ENCODE peak calls at places on chromosomes 12 and 14, in six cellular contexts. G, J, N, V, F and L are unnamed samples. For H3K27me3 and H3K4me1, the result is how much of the 10 kb centered on the place peaks cover.

GRCh38 chr14:100827140-100827517 is 1.2 kb downstream of the MEG3 start:
- DNase-seq in G (no peak), J (no peak), N (no peak), V (no peak), F (no peak), L (peak)

GRCh38 chr12:114767906-114768697 is 84.1 kb upstream of the TBX3 start:
- DNase-seq in G (no peak), J (no peak), N (no peak), V (no peak), F (no peak), L (no peak)

GRCh38 chr12:91127751-91128150 is 16.5 kb upstream of the LUM start:
- DNase-seq in G (no peak), J (no peak), N (no peak), V (no peak), F (no peak), L (no peak)

GRCh38 chr14:103527408-103528157 is 1.4 kb upstream of the TRMT61A start:
- DNase-seq in G (no peak), J (peak), N (no peak), V (no peak), F (no peak), L (no peak)

GRCh38 chr12:84038241-84038640 is 874.4 kb downstream of the SLC6A15 start:
- DNase-seq in G (no peak), J (no peak), N (no peak), V (no peak), F (peak), L (no peak)

GRCh38 chr14:72550513-72550912 is 343.4 kb downstream of the DPF3 start:
- DNase-seq in G (no peak), J (no peak), N (no peak), V (no peak), F (no peak), L (no peak)

GRCh38 chr12:129909051-129910020 is 5.5 kb upstream of the TMEM132D start:
- DNase-seq in G (no peak), J (no peak), N (no peak), V (no peak), F (no peak), L (no peak)

GRCh38 chr14:72590577-72590976 is 303.3 kb downstream of the DPF3 start:
- DNase-seq in G (no peak), J (no peak), N (no peak), V (peak), F (no peak), L (no peak)

GRCh38 chr12:32558941-32559340 is 120.2 kb upstream of the DNM1L start:
- DNase-seq in G (no peak), J (no peak), N (no peak), V (no peak), F (no peak), L (no peak)

GRCh38 chr14:79201545-79202247 is 1009.6 kb downstream of the DIO2 start:
- DNase-seq in G (no peak), J (no peak), N (no peak), V (no peak), F (no peak), L (no peak)

GRCh38 chr12:32379667-32380066 is 19.7 kb upstream of the FGD4 start:
- DNase-seq in G (no peak), J (no peak), N (no peak), V (no peak), F (no peak), L (no peak)

GRCh38 chr12:92582466-92582865 is 120.3 kb upstream of the PLEKHG7 start:
- DNase-seq in G (no peak), J (no peak), N (no peak), V (no peak), F (no peak), L (peak)

GRCh38 chr14:105386581-105387529 is 11.5 kb upstream of the TEX22 start:
- DNase-seq in G (no peak), J (no peak), N (no peak), V (no peak), F (no peak), L (no peak)

GRCh38 chr12:55407866-55408265 is 7.5 kb downstream of the OR6C65 start:
- DNase-seq in G (no peak), J (no peak), N (no peak), V (no peak), F (no peak), L (no peak)

GRCh38 chr14:70776197-70776596 is 33.1 kb downstream of the MAP3K9 start:
- DNase-seq in G (no peak), J (no peak), N (no peak), V (no peak), F (no peak), L (no peak)

GRCh38 chr12:18283776-18284175 is 22.5 kb downstream of the PIK3C2G start:
- DNase-seq in G (no peak), J (no peak), N (no peak), V (no peak), F (peak), L (no peak)

GRCh38 chr14:50069325-50069724 is 47.0 kb downstream of the VCPKMT start:
- DNase-seq in G (no peak), J (no peak), N (no peak), V (no peak), F (no peak), L (no peak)

GRCh38 chr14:39430762-39431415 is 1.3 kb downstream of the FBXO33 start:
- DNase-seq in G (no peak), J (no peak), N (no peak), V (no peak), F (no peak), L (peak)

GRCh38 chr14:102770910-102771543 is 6.2 kb upstream of the TRAF3 start:
- DNase-seq in G (no peak), J (no peak), N (no peak), V (no peak), F (no peak), L (no peak)

GRCh38 chr12:93707836-93708235 is 30.7 kb downstream of the CRADD start:
- DNase-seq in G (no peak), J (no peak), N (no peak), V (no peak), F (no peak), L (no peak)

GRCh38 chr12:53872367-53872766 is 66.3 kb upstream of the HOXC13 start:
- DNase-seq in G (no peak), J (no peak), N (no peak), V (no peak), F (no peak), L (no peak)

GRCh38 chr14:63713765-63714164 is 14.1 kb downstream of the SGPP1 start:
- DNase-seq in G (no peak), J (no peak), N (no peak), V (no peak), F (no peak), L (no peak)

GRCh38 chr12:85445060-85445938 is 165.3 kb downstream of the ALX1 start:
- DNase-seq in G (no peak), J (no peak), N (no peak), V (no peak), F (peak), L (peak)
- H3K27me3 ChIP-seq in G (under half), J (under half), N (under half), V (under half), F (under half), L (under half)

GRCh38 chr12:3753549-3754284 is 808 bp upstream of the CRACR2A start:
- DNase-seq in G (no peak), J (peak), N (no peak), V (no peak), F (no peak), L (peak)

GRCh38 chr12:3750616-3751015 is 2.3 kb downstream of the CRACR2A start:
- DNase-seq in G (no peak), J (no peak), N (no peak), V (no peak), F (no peak), L (no peak)

GRCh38 chr12:3752741-3753486 is at the start of gene CRACR2A:
- DNase-seq in G (peak), J (peak), N (no peak), V (peak), F (peak), L (peak)

GRCh38 chr12:3752096-3752709 is 706 bp downstream of the CRACR2A start:
- DNase-seq in G (peak), J (peak), N (no peak), V (peak), F (no peak), L (peak)

DNA sequence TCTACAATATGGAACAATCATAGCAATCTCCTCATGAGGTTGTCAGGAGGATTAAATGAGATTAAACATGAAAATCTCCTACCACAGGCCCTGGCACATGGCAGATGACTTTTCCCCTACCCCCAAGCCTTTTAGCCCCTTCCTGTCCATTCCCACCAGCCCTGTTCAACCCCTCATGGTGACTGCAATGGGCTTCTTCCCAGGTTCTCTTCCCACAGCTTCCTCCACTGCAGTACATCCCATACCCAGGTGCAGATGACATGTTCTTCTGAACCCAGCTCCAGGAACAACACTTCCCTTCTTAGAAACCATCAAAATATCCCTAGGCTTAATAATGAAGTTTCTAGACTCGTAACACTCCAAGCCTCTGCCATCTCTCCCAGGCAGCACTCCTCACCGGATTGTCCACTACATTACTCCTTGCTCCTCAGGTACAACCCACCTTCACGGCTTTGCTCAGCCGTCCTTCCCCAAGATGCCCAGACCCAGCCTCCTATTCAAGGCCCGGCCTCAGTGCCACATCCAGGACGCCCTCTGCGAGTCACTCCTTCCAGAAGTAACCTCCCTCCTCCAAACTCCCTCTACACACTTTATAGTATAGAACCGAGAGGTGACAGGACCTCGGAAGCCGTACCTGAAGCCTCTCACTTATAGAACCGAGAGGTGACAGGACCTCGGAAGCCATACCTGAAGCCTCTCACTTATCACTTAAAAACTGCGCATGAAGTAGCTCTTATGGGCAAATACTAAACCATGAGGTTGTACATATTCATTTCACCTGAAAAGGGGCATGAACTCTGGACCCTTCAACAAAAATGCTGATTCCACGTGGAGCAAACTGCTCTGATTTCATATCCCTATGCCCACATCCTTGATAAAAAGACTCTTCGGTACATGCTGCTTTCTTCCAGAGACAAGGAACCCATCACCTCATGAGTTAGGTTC is 1.5 kb downstream of the CRACR2A start:
- DNase-seq in G (no peak), J (no peak), N (no peak), V (no peak), F (no peak), L (no peak)
- H3K27ac ChIP-seq in G (peak), J (no peak), N (no peak), V (peak), F (no peak), L (no peak)

DNA sequence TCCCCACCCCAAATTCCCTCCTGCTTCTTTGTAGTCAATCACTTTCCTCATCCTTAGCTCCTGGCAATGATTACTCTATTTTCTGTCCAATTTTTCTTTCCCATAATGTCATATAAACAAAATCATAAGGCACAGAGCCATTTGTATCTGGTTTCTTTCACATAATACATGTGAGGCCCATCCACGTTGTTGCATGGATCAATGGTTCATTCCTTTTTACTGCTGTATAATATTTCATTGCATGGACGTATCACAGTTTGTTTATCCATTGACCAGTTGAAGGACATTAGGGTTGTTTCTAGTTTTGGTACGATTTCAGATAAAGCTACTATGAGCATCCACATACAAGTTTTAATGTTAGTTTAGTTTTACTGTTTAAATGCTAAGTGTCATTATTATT is 13.7 kb upstream of the MED13L start:
- DNase-seq in G (no peak), J (no peak), N (no peak), V (no peak), F (no peak), L (no peak)
- H3K4me1 ChIP-seq in G (under half), J (under half), N (under half), V (under half), F (under half), L (under half)

GRCh38 chr12:106585862-106586534 is 3.2 kb downstream of the RFX4 start:
- DNase-seq in G (no peak), J (no peak), N (no peak), V (no peak), F (peak), L (no peak)

GRCh38 chr12:106586535-106586802 is 3.7 kb downstream of the RFX4 start:
- DNase-seq in G (no peak), J (no peak), N (no peak), V (no peak), F (peak), L (no peak)

GRCh38 chr12:106588771-106589170 is 6.0 kb downstream of the RFX4 start:
- DNase-seq in G (no peak), J (no peak), N (no peak), V (no peak), F (no peak), L (no peak)

GRCh38 chr12:106585237-106585834 is 2.5 kb downstream of the RFX4 start:
- DNase-seq in G (no peak), J (no peak), N (no peak), V (no peak), F (peak), L (no peak)

DNA sequence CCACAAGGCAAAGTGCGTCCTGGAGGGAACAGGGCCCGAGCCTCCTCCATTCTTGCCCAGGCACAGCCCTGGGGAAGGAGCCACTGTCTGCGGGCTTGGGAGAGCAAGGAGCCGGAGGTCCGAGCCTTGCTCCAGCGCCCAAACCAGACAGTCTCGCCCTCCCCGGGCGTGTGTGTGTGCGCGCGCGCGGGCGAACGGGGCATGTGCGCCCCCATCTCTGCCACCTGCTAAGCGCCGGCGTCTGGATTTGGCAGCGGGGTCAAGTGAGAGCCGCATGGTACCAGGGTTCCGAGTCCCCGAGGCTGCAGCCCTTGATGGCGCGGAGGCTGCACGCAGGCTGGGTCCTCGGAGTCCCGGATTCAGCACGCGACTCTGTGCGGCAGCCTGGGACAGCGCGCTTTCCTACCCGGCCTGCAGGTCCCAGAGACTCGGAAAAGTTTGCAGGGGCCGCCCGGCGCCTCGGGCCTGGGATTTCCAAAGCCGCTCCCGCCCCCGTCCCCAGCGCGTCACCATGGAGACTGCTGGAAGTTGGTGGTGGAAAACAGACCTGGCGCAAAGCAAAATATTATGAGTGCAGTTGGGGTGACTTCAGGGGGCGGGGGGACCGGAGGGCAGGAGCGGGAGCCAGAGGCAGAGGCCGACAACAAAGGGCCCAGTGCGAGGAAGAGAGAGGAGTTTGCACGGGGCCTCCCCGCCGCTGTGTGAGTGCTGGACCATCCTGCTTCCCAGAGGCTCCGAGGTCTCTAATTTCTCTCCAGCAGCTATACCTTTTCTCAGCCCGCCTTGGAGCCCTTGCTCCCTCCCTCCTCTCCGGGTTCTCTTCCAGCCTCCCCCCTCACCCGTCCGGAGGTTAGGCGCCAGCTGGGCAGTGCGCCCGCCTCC is 4.2 kb downstream of the RFX4 start:
- DNase-seq in G (no peak), J (no peak), N (no peak), V (no peak), F (peak), L (no peak)
- H3K27me3 ChIP-seq in G (half or more), J (under half), N (under half), V (under half), F (half or more), L (under half)

GRCh38 chr12:49057888-49058287 is 2.7 kb downstream of the KMT2D start:
- DNase-seq in G (peak), J (no peak), N (no peak), V (no peak), F (peak), L (no peak)
- H3K27ac ChIP-seq in G (peak), J (peak), N (peak), V (no peak), F (no peak), L (no peak)

DNA sequence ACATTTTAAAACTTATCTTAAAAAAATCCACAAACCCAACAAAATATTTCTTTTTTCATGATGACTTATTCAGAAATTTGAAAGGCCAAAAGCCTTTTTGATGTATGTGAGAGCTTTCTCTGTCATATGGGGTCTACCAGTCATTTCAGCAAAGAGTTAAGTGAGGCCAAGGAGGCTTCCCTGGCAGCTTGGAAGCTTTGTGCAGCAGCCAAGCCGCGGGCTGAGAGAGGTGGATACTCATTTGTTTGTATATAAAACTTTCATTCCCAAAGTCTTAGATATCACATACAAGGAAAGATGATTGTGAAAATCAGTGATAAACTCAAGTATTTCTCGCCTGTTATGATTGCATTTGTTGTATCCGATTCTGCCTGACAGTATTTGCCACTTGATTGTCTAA is 48.5 kb upstream of the RNU6-8 start:
- DNase-seq in G (no peak), J (no peak), N (no peak), V (no peak), F (no peak), L (no peak)
- H3K4me1 ChIP-seq in G (under half), J (under half), N (under half), V (under half), F (under half), L (under half)